ENCODE peak calls at places on chromosomes 11 and 22, in seven cellular contexts. K, Z, T, O, N, J and D are unnamed samples.

GRCh38 chr22:37371491-37371890 is 55.8 kb downstream of the ELFN2 start:
- DNase-seq in N (no peak), K (no peak), J (no peak), Z (no peak), T (no peak), O (no peak), D (no peak)

GRCh38 chr22:42949159-42949558 is 65.8 kb downstream of the PACSIN2 start:
- DNase-seq in Z (peak; percentile 45), O (no peak), J (no peak), T (peak; percentile 49), N (peak; percentile 69), K (no peak), D (no peak)

GRCh38 chr11:47489395-47489755 is 40.4 kb upstream of the RAPSN start:
- DNase-seq in Z (no peak), N (no peak), T (no peak), J (no peak), K (no peak), O (no peak), D (no peak)

GRCh38 chr11:58059011-58059358 is 28.2 kb downstream of the OR6Q1 start:
- DNase-seq in T (no peak), O (peak; percentile 70), N (no peak), J (no peak), K (peak; percentile 63), Z (no peak), D (no peak)

GRCh38 chr22:36027579-36027959 is 1.1 kb downstream of the RBFOX2 start:
- DNase-seq in K (no peak), O (no peak), Z (no peak), T (no peak), J (no peak), N (no peak), D (no peak)

GRCh38 chr11:58628446-58628845 is 6.0 kb downstream of the CNTF start:
- DNase-seq in T (peak; percentile 16), N (peak; percentile 33), K (no peak), Z (no peak), J (no peak), O (no peak), D (no peak)

GRCh38 chr22:50305658-50306566 is 1.5 kb downstream of the PLXNB2 start:
- DNase-seq in J (peak; percentile 93), Z (peak; percentile 90), T (peak; percentile 85), O (peak; percentile 71), K (no peak), N (peak; percentile 89), D (no peak)

GRCh38 chr11:19187880-19188279 is 13.9 kb downstream of the CSRP3 start:
- DNase-seq in N (no peak), O (no peak), Z (no peak), J (no peak), K (no peak), T (no peak), D (no peak)

GRCh38 chr22:28024422-28024888 is 105.4 kb upstream of the PITPNB start:
- DNase-seq in N (no peak), K (no peak), T (peak; percentile 71), O (no peak), Z (peak; percentile 27), J (no peak), D (no peak)

GRCh38 chr22:45302047-45302446 is 7.7 kb upstream of the FAM118A start:
- DNase-seq in J (no peak), T (no peak), O (no peak), K (no peak), Z (no peak), N (no peak), D (no peak)

GRCh38 chr11:133947298-133947905 is 9.4 kb downstream of the IGSF9B start:
- DNase-seq in N (peak; percentile 70), K (no peak), O (peak; percentile 95), Z (no peak), J (no peak), T (peak; percentile 46), D (no peak)

GRCh38 chr22:46984751-46985506 is 222.5 kb downstream of the TBC1D22A start:
- DNase-seq in O (no peak), K (no peak), J (no peak), N (no peak), T (no peak), Z (peak; percentile 40), D (no peak)

GRCh38 chr11:72672839-72673238 is 1.4 kb downstream of the PDE2A start:
- DNase-seq in O (no peak), K (no peak), Z (no peak), T (no peak), J (no peak), N (no peak), D (no peak)
- H3K27me3 ChIP-seq in O (peaks cover 17% of the 10 kb centered on the region), K (peaks cover 17% of the 10 kb centered on the region), Z (no peaks in the 10 kb centered on the region), T (peaks cover 16% of the 10 kb centered on the region), J (peaks cover 81% of the 10 kb centered on the region), N (peaks cover 46% of the 10 kb centered on the region), D (peaks cover 6% of the 10 kb centered on the region)

DNA sequence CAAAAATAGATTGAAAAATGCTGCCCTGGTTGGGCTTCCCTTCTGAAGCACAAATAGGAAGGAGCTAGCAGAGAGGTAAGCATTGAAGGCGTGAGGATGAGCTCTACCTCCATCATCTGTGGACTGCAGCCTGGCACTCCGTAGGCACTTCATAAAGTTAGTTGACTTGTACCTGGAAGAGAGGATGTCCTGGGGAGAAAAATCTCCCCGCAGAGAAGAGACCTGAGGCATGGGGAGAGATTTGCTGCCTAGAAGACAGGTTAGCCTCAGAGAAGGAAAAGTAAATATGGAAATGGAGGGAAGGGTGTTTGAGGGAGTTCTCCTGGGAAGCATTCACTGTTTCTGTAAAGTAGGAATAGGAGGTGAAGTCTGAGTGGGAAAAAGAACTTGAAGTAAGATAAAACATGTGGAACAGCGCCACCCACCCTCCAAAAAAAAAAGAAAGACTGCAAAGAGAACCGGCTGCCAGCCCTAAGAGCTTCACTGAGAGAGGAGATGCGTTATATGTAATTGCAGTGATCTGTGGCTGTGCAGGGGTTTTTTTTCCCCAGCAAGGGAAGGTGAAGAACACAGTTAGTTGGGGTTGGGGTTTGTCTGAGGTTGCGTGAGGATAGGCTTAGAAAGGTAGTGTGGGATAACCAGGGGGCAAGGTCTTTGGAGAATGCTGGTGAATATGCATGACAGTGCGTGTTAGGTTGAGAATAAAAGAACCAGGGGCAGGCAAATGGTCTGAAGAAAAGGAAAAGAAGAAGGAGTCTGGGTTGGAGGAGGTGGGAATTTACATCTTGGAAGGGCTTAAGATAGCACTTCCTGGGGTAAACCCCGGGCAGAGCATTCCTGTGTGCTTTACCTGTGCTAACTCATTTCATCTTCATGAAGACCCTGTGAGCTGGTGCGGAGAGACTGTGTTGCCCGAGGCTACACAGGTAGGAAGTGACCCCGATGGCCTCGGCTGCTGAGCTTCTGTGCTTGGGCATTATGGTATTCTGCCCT is 16.0 kb downstream of the TNRC6B start:
- DNase-seq in K (peak; percentile 62), J (no peak), Z (peak; percentile 36), T (no peak), O (peak; percentile 81), N (no peak), D (no peak)
- H3K4me1 ChIP-seq in K (peaks cover 5% of the 10 kb centered on the region), J (peaks cover 50% of the 10 kb centered on the region), Z (no peaks in the 10 kb centered on the region), T (peaks cover 79% of the 10 kb centered on the region), O (peaks cover 23% of the 10 kb centered on the region), N (peaks cover 88% of the 10 kb centered on the region), D (peaks cover 12% of the 10 kb centered on the region)

DNA sequence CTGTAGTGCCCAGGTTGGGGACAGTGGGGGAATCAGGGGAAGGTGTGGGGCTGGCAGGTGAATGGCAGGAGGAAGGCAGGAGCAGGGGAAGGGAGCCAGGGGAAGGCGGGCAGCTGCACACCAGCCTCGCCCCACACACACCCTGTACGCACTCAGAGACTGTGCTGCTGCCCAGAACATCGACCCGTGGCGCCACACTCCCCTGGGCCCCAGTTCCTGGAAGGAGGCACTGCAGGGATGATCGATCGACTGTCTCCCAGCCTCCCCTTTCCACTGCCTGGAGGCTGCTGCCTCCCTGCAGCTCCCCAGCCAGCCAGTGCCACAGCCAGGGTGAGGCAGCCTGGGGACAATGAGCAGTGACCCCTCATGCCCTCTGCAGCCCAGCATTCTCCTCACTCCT is 19.2 kb downstream of the PDE2A start:
- DNase-seq in T (no peak), O (no peak), N (no peak), K (no peak), J (no peak), Z (no peak), D (no peak)
- H3K9me3 ChIP-seq in T (no peaks in the 10 kb centered on the region), O (no peaks in the 10 kb centered on the region), N (no peaks in the 10 kb centered on the region), K (no peaks in the 10 kb centered on the region), J (no peaks in the 10 kb centered on the region), Z (no peaks in the 10 kb centered on the region), D (no peaks in the 10 kb centered on the region)

DNA sequence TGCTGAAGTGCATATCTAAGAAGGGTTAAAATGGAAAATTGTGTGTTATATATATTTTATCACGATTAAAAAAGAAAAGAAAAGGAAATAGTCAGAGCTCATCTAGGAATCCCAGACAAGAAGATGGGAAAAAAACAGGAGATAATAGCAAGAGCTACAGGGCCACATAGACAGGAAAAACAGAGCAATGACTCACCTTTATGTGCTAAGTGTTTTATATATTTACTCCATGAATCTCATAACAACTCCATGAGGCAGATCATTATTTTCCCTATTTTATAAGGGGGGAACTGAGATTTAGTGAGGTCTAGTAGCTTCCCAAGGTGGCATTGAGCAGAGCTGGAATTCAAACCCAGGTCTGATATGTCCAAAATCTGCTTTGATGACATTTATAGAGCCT is 18.1 kb upstream of the ELF5 start:
- DNase-seq in K (no peak), T (no peak), N (no peak), Z (no peak), O (no peak), J (no peak), D (no peak)
- H3K27me3 ChIP-seq in K (no peaks in the 10 kb centered on the region), T (no peaks in the 10 kb centered on the region), N (no peaks in the 10 kb centered on the region), Z (no peaks in the 10 kb centered on the region), O (no peaks in the 10 kb centered on the region), J (no peaks in the 10 kb centered on the region), D (no peaks in the 10 kb centered on the region)

GRCh38 chr11:2380807-2381350 is 3.8 kb downstream of the CD81 start:
- DNase-seq in Z (peak; percentile 82), O (peak; percentile 61), J (peak; percentile 93), K (no peak), N (peak; percentile 90), T (peak; percentile 77), D (no peak)
- H3K4me1 ChIP-seq in Z (peaks cover 61% of the 10 kb centered on the region), O (no peaks in the 10 kb centered on the region), J (peaks cover 69% of the 10 kb centered on the region), K (peaks cover 35% of the 10 kb centered on the region), N (peaks cover 81% of the 10 kb centered on the region), T (peaks cover 52% of the 10 kb centered on the region), D (peaks cover 6% of the 10 kb centered on the region)